ENCODE peak calls at places on chromosome 19, in eight cellular contexts. One of them, this sample, is unnamed.

GRCh38 chr19:49528211-49528771 is 488 bp downstream of the RCN3 start:
- DNase-seq in mammary epithelial cell: no peak
- DNase-seq in H9: no peak
- DNase-seq in neural progenitor cell: no peak
- DNase-seq in PC-3: no peak
- DNase-seq in MM.1S: no peak
- DNase-seq in A549: no peak
- DNase-seq in GM23338: peak
- DNase-seq in this sample: no peak

GRCh38 chr19:45376045-45376724 is 5.8 kb upstream of the ERCC2 start:
- DNase-seq in mammary epithelial cell: peak
- DNase-seq in H9: peak
- DNase-seq in neural progenitor cell: peak
- DNase-seq in PC-3: peak
- DNase-seq in MM.1S: no peak
- DNase-seq in A549: peak
- DNase-seq in GM23338: peak
- DNase-seq in this sample: no peak

GRCh38 chr19:19672816-19673215 is 4.2 kb downstream of the ZNF101 start:
- DNase-seq in mammary epithelial cell: no peak
- DNase-seq in H9: no peak
- DNase-seq in neural progenitor cell: no peak
- DNase-seq in PC-3: no peak
- DNase-seq in MM.1S: no peak
- DNase-seq in A549: no peak
- DNase-seq in GM23338: no peak
- DNase-seq in this sample: no peak

GRCh38 chr19:46721269-46722003 is 4.5 kb upstream of the PRKD2 start:
- DNase-seq in mammary epithelial cell: no peak
- DNase-seq in H9: peak
- DNase-seq in neural progenitor cell: peak
- DNase-seq in PC-3: no peak
- DNase-seq in MM.1S: no peak
- DNase-seq in A549: peak
- DNase-seq in GM23338: peak
- DNase-seq in this sample: no peak

GRCh38 chr19:52991484-52991883 is 22.2 kb upstream of the ERVV-1 start:
- DNase-seq in mammary epithelial cell: peak
- DNase-seq in H9: no peak
- DNase-seq in neural progenitor cell: no peak
- DNase-seq in PC-3: peak
- DNase-seq in MM.1S: no peak
- DNase-seq in A549: no peak
- DNase-seq in GM23338: no peak
- DNase-seq in this sample: no peak

GRCh38 chr19:44712864-44713515 is 14.0 kb downstream of the CEACAM16 start:
- DNase-seq in mammary epithelial cell: no peak
- DNase-seq in H9: no peak
- DNase-seq in neural progenitor cell: no peak
- DNase-seq in PC-3: no peak
- DNase-seq in MM.1S: peak
- DNase-seq in A549: no peak
- DNase-seq in GM23338: peak
- DNase-seq in this sample: no peak

GRCh38 chr19:8550070-8550469 is 27.2 kb downstream of the MYO1F start:
- DNase-seq in mammary epithelial cell: no peak
- DNase-seq in H9: no peak
- DNase-seq in neural progenitor cell: no peak
- DNase-seq in PC-3: no peak
- DNase-seq in MM.1S: no peak
- DNase-seq in A549: no peak
- DNase-seq in GM23338: no peak
- DNase-seq in this sample: no peak

GRCh38 chr19:40717325-40717879 is 490 bp downstream of the ITPKC start:
- DNase-seq in mammary epithelial cell: no peak
- DNase-seq in H9: no peak
- DNase-seq in neural progenitor cell: no peak
- DNase-seq in PC-3: no peak
- DNase-seq in MM.1S: no peak
- DNase-seq in A549: no peak
- DNase-seq in GM23338: no peak
- DNase-seq in this sample: no peak

GRCh38 chr19:48997972-48998371 is 4.3 kb downstream of the RUVBL2 start:
- DNase-seq in mammary epithelial cell: no peak
- DNase-seq in H9: peak
- DNase-seq in neural progenitor cell: peak
- DNase-seq in PC-3: peak
- DNase-seq in MM.1S: peak
- DNase-seq in A549: peak
- DNase-seq in GM23338: peak
- DNase-seq in this sample: peak

GRCh38 chr19:41895745-41896580 is 13.0 kb downstream of the ARHGEF1 start:
- DNase-seq in mammary epithelial cell: no peak
- DNase-seq in H9: no peak
- DNase-seq in neural progenitor cell: peak
- DNase-seq in PC-3: no peak
- DNase-seq in MM.1S: no peak
- DNase-seq in A549: peak
- DNase-seq in GM23338: peak
- DNase-seq in this sample: no peak

DNA sequence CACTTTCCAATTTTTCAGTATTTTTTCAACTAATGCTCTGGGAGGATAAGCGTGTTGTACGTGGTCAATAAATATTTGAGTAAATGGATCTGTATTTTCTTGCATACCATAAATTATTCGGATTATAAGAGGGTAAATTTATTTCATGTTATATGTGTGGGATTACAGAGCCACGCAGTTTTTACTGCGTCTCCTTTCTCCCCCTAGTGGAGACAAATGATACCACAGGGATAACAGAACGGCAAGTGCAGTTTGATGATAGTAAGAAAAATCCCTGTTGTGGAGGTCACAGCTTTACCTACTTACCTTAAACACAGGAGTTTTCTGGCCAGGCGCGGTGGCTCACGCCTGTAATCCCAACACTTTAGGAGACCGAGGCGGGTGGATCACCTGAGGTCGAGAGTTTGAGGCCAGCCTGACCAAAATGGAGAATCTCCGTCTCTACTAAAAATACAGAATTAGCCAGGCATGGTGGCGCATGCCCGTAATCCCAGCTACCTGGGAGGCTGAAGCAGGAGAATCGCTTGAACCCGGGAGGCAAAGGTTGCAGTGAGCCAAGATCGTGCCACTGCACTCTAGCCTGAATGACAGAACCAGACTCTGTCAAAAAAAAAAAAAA is 16.8 kb downstream of the MBD3L2B start:
- DNase-seq in mammary epithelial cell: no peak
- DNase-seq in H9: no peak
- DNase-seq in neural progenitor cell: peak
- DNase-seq in PC-3: peak
- DNase-seq in MM.1S: peak
- DNase-seq in A549: peak
- DNase-seq in GM23338: peak
- DNase-seq in this sample: peak
- TF ChIP-seq CTCF in mammary epithelial cell: peak
- TF ChIP-seq CTCF in H9: peak
- TF ChIP-seq CTCF in neural progenitor cell: peak
- TF ChIP-seq CTCF in PC-3: peak
- TF ChIP-seq CTCF in MM.1S: peak
- TF ChIP-seq CTCF in A549: peak
- TF ChIP-seq CTCF in GM23338: peak
- TF ChIP-seq CTCF in this sample: peak

DNA sequence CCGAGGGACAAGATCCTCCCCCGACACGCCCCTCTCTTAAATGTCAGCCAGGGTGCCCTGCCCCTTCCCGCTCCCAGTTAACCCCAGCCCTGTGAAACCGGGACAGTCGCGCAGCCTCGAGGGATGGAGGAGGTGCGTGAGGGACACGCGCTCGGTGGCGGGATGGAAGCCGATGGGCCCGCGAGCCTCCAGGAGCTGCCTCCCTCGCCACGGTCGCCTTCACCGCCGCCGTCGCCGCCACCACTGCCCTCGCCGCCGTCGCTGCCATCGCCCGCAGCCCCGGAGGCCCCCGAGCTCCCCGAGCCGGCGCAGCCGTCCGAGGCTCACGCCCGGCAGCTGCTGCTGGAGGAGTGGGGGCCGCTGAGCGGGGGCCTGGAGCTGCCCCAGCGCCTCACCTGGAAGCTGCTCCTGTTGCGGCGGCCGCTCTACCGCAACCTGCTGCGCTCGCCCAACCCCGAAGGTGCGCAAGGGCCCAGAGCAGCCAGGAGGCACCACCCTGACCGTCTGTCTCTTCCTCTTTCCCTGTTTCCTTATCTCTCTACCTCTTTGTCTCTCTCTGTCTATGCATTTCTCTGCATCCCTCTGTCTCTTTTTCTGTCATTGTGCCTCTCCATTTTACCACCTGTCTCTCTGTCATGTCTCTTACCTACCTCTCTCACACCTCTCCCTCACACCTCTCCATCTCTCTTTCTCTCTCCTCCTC is at the start of gene NCCRP1:
- DNase-seq in mammary epithelial cell: no peak
- DNase-seq in H9: peak
- DNase-seq in neural progenitor cell: peak
- DNase-seq in PC-3: no peak
- DNase-seq in MM.1S: no peak
- DNase-seq in A549: no peak
- DNase-seq in GM23338: peak
- DNase-seq in this sample: no peak
- H3K4me2 ChIP-seq in mammary epithelial cell: peak
- H3K4me2 ChIP-seq in H9: peak
- H3K4me2 ChIP-seq in neural progenitor cell: peak
- H3K4me2 ChIP-seq in PC-3: peak
- H3K4me2 ChIP-seq in MM.1S: no peak
- H3K4me2 ChIP-seq in A549: peak
- H3K4me2 ChIP-seq in GM23338: peak
- H3K4me2 ChIP-seq in this sample: no peak

GRCh38 chr19:1318678-1319471 is 33.2 kb downstream of the EFNA2 start:
- DNase-seq in mammary epithelial cell: no peak
- DNase-seq in H9: no peak
- DNase-seq in neural progenitor cell: peak
- DNase-seq in PC-3: no peak
- DNase-seq in MM.1S: no peak
- DNase-seq in A549: no peak
- DNase-seq in GM23338: peak
- DNase-seq in this sample: no peak
- TF ChIP-seq CTCF in mammary epithelial cell: no peak
- TF ChIP-seq CTCF in H9: peak
- TF ChIP-seq CTCF in neural progenitor cell: peak
- TF ChIP-seq CTCF in PC-3: no peak
- TF ChIP-seq CTCF in MM.1S: no peak
- TF ChIP-seq CTCF in A549: no peak
- TF ChIP-seq CTCF in GM23338: no peak
- TF ChIP-seq CTCF in this sample: no peak

GRCh38 chr19:13117772-13118423 is at the start of gene NACC1:
- DNase-seq in mammary epithelial cell: peak
- DNase-seq in H9: peak
- DNase-seq in neural progenitor cell: peak
- DNase-seq in PC-3: peak
- DNase-seq in MM.1S: peak
- DNase-seq in A549: peak
- DNase-seq in GM23338: peak
- DNase-seq in this sample: peak
- H3K4me2 ChIP-seq in mammary epithelial cell: peak
- H3K4me2 ChIP-seq in H9: peak
- H3K4me2 ChIP-seq in neural progenitor cell: peak
- H3K4me2 ChIP-seq in PC-3: peak
- H3K4me2 ChIP-seq in MM.1S: peak
- H3K4me2 ChIP-seq in A549: peak
- H3K4me2 ChIP-seq in GM23338: peak
- H3K4me2 ChIP-seq in this sample: peak

GRCh38 chr19:18292460-18292809 is 11.0 kb upstream of the JUND start:
- DNase-seq in mammary epithelial cell: peak
- DNase-seq in H9: peak
- DNase-seq in neural progenitor cell: no peak
- DNase-seq in PC-3: no peak
- DNase-seq in MM.1S: no peak
- DNase-seq in A549: peak
- DNase-seq in GM23338: peak
- DNase-seq in this sample: no peak

GRCh38 chr19:18290250-18291018 is 9.0 kb upstream of the JUND start:
- DNase-seq in mammary epithelial cell: no peak
- DNase-seq in H9: no peak
- DNase-seq in neural progenitor cell: no peak
- DNase-seq in PC-3: no peak
- DNase-seq in MM.1S: no peak
- DNase-seq in A549: no peak
- DNase-seq in GM23338: no peak
- DNase-seq in this sample: peak

GRCh38 chr19:18291590-18292459 is 10.4 kb upstream of the JUND start:
- DNase-seq in mammary epithelial cell: peak
- DNase-seq in H9: peak
- DNase-seq in neural progenitor cell: peak
- DNase-seq in PC-3: peak
- DNase-seq in MM.1S: no peak
- DNase-seq in A549: peak
- DNase-seq in GM23338: peak
- DNase-seq in this sample: peak

GRCh38 chr19:18289471-18290066 is 8.1 kb upstream of the JUND start:
- DNase-seq in mammary epithelial cell: no peak
- DNase-seq in H9: no peak
- DNase-seq in neural progenitor cell: no peak
- DNase-seq in PC-3: no peak
- DNase-seq in MM.1S: no peak
- DNase-seq in A549: no peak
- DNase-seq in GM23338: no peak
- DNase-seq in this sample: no peak

GRCh38 chr19:18291019-18291524 is 9.7 kb upstream of the JUND start:
- DNase-seq in mammary epithelial cell: no peak
- DNase-seq in H9: no peak
- DNase-seq in neural progenitor cell: no peak
- DNase-seq in PC-3: no peak
- DNase-seq in MM.1S: no peak
- DNase-seq in A549: no peak
- DNase-seq in GM23338: peak
- DNase-seq in this sample: peak
- TF ChIP-seq CTCF in mammary epithelial cell: no peak
- TF ChIP-seq CTCF in H9: no peak
- TF ChIP-seq CTCF in neural progenitor cell: no peak
- TF ChIP-seq CTCF in PC-3: no peak
- TF ChIP-seq CTCF in MM.1S: no peak
- TF ChIP-seq CTCF in A549: no peak
- TF ChIP-seq CTCF in GM23338: no peak
- TF ChIP-seq CTCF in this sample: no peak

This sample was measured in DND-41.